ENCODE peak calls at places on chromosomes 12 and 14, in seven cellular contexts. One of them, this sample, is unnamed.

GRCh38 chr12:132163041-132163910 is 19.0 kb downstream of the NOC4L start:
- DNase-seq in thoracic aorta: no peak
- DNase-seq in neural progenitor cell: no peak
- DNase-seq in transverse colon: no peak
- DNase-seq in stomach: no peak
- DNase-seq in effector memory CD4-positive, alpha-beta T cell: no peak
- DNase-seq in heart right ventricle: no peak
- DNase-seq in this sample: peak; percentile 48

GRCh38 chr12:119446459-119446858 is 111.9 kb downstream of the CCDC60 start:
- DNase-seq in transverse colon: no peak
- DNase-seq in heart right ventricle: no peak
- DNase-seq in effector memory CD4-positive, alpha-beta T cell: no peak
- DNase-seq in thoracic aorta: no peak
- DNase-seq in neural progenitor cell: no peak
- DNase-seq in stomach: no peak
- DNase-seq in this sample: no peak

GRCh38 chr12:114478891-114479290 is 72.9 kb upstream of the TBX5 start:
- DNase-seq in heart right ventricle: no peak
- DNase-seq in transverse colon: no peak
- DNase-seq in thoracic aorta: no peak
- DNase-seq in effector memory CD4-positive, alpha-beta T cell: no peak
- DNase-seq in neural progenitor cell: peak; percentile 15
- DNase-seq in stomach: no peak
- DNase-seq in this sample: no peak

GRCh38 chr12:131775904-131776889 is 52.0 kb upstream of the MMP17 start:
- DNase-seq in thoracic aorta: no peak
- DNase-seq in stomach: no peak
- DNase-seq in neural progenitor cell: no peak
- DNase-seq in transverse colon: no peak
- DNase-seq in heart right ventricle: no peak
- DNase-seq in effector memory CD4-positive, alpha-beta T cell: no peak
- DNase-seq in this sample: no peak

GRCh38 chr12:49365542-49365941 is 1.7 kb upstream of the SPATS2 start:
- DNase-seq in thoracic aorta: no peak
- DNase-seq in heart right ventricle: no peak
- DNase-seq in effector memory CD4-positive, alpha-beta T cell: no peak
- DNase-seq in neural progenitor cell: no peak
- DNase-seq in stomach: no peak
- DNase-seq in transverse colon: no peak
- DNase-seq in this sample: no peak

GRCh38 chr14:103499709-103500108 is 22.9 kb downstream of the CKB start:
- DNase-seq in heart right ventricle: no peak
- DNase-seq in neural progenitor cell: no peak
- DNase-seq in thoracic aorta: no peak
- DNase-seq in transverse colon: no peak
- DNase-seq in effector memory CD4-positive, alpha-beta T cell: no peak
- DNase-seq in stomach: no peak
- DNase-seq in this sample: no peak

GRCh38 chr12:3128498-3129293 is 51.5 kb downstream of the TSPAN9 start:
- DNase-seq in thoracic aorta: no peak
- DNase-seq in neural progenitor cell: no peak
- DNase-seq in stomach: no peak
- DNase-seq in heart right ventricle: no peak
- DNase-seq in effector memory CD4-positive, alpha-beta T cell: no peak
- DNase-seq in transverse colon: no peak
- DNase-seq in this sample: no peak

GRCh38 chr12:613996-614726 is 49.1 kb downstream of the NINJ2 start:
- DNase-seq in neural progenitor cell: peak; percentile 61
- DNase-seq in transverse colon: peak; percentile 21
- DNase-seq in heart right ventricle: no peak
- DNase-seq in stomach: peak; percentile 35
- DNase-seq in effector memory CD4-positive, alpha-beta T cell: no peak
- DNase-seq in thoracic aorta: no peak
- DNase-seq in this sample: no peak

GRCh38 chr12:115660211-115660805 is 617.2 kb downstream of the MED13L start:
- DNase-seq in thoracic aorta: no peak
- DNase-seq in stomach: peak; percentile 31
- DNase-seq in effector memory CD4-positive, alpha-beta T cell: no peak
- DNase-seq in heart right ventricle: peak; percentile 73
- DNase-seq in neural progenitor cell: no peak
- DNase-seq in transverse colon: peak; percentile 71
- DNase-seq in this sample: no peak

GRCh38 chr12:55074771-55075170 is 51.4 kb upstream of the OR9K2 start:
- DNase-seq in neural progenitor cell: no peak
- DNase-seq in transverse colon: no peak
- DNase-seq in heart right ventricle: no peak
- DNase-seq in thoracic aorta: no peak
- DNase-seq in effector memory CD4-positive, alpha-beta T cell: no peak
- DNase-seq in stomach: no peak
- DNase-seq in this sample: no peak

GRCh38 chr12:5262450-5262849 is 169.5 kb upstream of the NTF3 start:
- DNase-seq in stomach: no peak
- DNase-seq in neural progenitor cell: no peak
- DNase-seq in heart right ventricle: no peak
- DNase-seq in effector memory CD4-positive, alpha-beta T cell: no peak
- DNase-seq in transverse colon: no peak
- DNase-seq in thoracic aorta: no peak
- DNase-seq in this sample: no peak

GRCh38 chr14:82647088-82647697 is 1113.5 kb upstream of the SEL1L start:
- DNase-seq in effector memory CD4-positive, alpha-beta T cell: no peak
- DNase-seq in transverse colon: no peak
- DNase-seq in neural progenitor cell: no peak
- DNase-seq in stomach: no peak
- DNase-seq in thoracic aorta: no peak
- DNase-seq in heart right ventricle: no peak
- DNase-seq in this sample: no peak

GRCh38 chr14:100486025-100486828 is 101.0 kb downstream of the BEGAIN start:
- DNase-seq in heart right ventricle: peak; percentile 52
- DNase-seq in transverse colon: peak; percentile 34
- DNase-seq in thoracic aorta: peak; percentile 21
- DNase-seq in neural progenitor cell: peak; percentile 93
- DNase-seq in stomach: peak; percentile 45
- DNase-seq in effector memory CD4-positive, alpha-beta T cell: no peak
- DNase-seq in this sample: peak; percentile 55

GRCh38 chr14:103738706-103739451 is 23.3 kb downstream of the ZFYVE21 start:
- DNase-seq in heart right ventricle: no peak
- DNase-seq in effector memory CD4-positive, alpha-beta T cell: no peak
- DNase-seq in neural progenitor cell: no peak
- DNase-seq in transverse colon: no peak
- DNase-seq in stomach: no peak
- DNase-seq in thoracic aorta: no peak
- DNase-seq in this sample: no peak

GRCh38 chr12:51395283-51396230 is 4.4 kb upstream of the GALNT6 start:
- DNase-seq in neural progenitor cell: no peak
- DNase-seq in stomach: no peak
- DNase-seq in heart right ventricle: no peak
- DNase-seq in transverse colon: no peak
- DNase-seq in thoracic aorta: no peak
- DNase-seq in effector memory CD4-positive, alpha-beta T cell: no peak
- DNase-seq in this sample: no peak

GRCh38 chr12:69415471-69416275 is 54.5 kb upstream of the FRS2 start:
- DNase-seq in thoracic aorta: no peak
- DNase-seq in neural progenitor cell: peak; percentile 69
- DNase-seq in stomach: peak; percentile 50
- DNase-seq in effector memory CD4-positive, alpha-beta T cell: no peak
- DNase-seq in heart right ventricle: peak; percentile 37
- DNase-seq in transverse colon: peak; percentile 42
- DNase-seq in this sample: no peak
- H3K27ac ChIP-seq in thoracic aorta: peak overlapping the region; percentile 56
- H3K27ac ChIP-seq in neural progenitor cell: peak overlapping the region; percentile 5
- H3K27ac ChIP-seq in stomach: peak overlapping the region; percentile 21
- H3K27ac ChIP-seq in effector memory CD4-positive, alpha-beta T cell: no peak overlapping the region
- H3K27ac ChIP-seq in heart right ventricle: no peak overlapping the region
- H3K27ac ChIP-seq in transverse colon: no peak overlapping the region
- H3K27ac ChIP-seq in this sample: peak overlapping the region; percentile 73

GRCh38 chr12:34406996-34407300 is 384.7 kb downstream of the ALG10 start:
- DNase-seq in stomach: no peak
- DNase-seq in neural progenitor cell: no peak
- DNase-seq in heart right ventricle: no peak
- DNase-seq in thoracic aorta: no peak
- DNase-seq in transverse colon: peak; percentile 4
- DNase-seq in effector memory CD4-positive, alpha-beta T cell: no peak
- DNase-seq in this sample: peak; percentile 7

GRCh38 chr12:34404377-34405285 is 382.3 kb downstream of the ALG10 start:
- DNase-seq in transverse colon: peak; percentile 1
- DNase-seq in stomach: peak; percentile 15
- DNase-seq in neural progenitor cell: no peak
- DNase-seq in thoracic aorta: no peak
- DNase-seq in heart right ventricle: no peak
- DNase-seq in effector memory CD4-positive, alpha-beta T cell: no peak
- DNase-seq in this sample: peak; percentile 10

GRCh38 chr12:34407813-34408212 is 385.5 kb downstream of the ALG10 start:
- DNase-seq in neural progenitor cell: no peak
- DNase-seq in stomach: no peak
- DNase-seq in heart right ventricle: no peak
- DNase-seq in effector memory CD4-positive, alpha-beta T cell: no peak
- DNase-seq in thoracic aorta: no peak
- DNase-seq in transverse colon: no peak
- DNase-seq in this sample: no peak

GRCh38 chr12:34405286-34406227 is 383.3 kb downstream of the ALG10 start:
- DNase-seq in transverse colon: peak; percentile 3
- DNase-seq in effector memory CD4-positive, alpha-beta T cell: no peak
- DNase-seq in thoracic aorta: no peak
- DNase-seq in stomach: no peak
- DNase-seq in neural progenitor cell: no peak
- DNase-seq in heart right ventricle: no peak
- DNase-seq in this sample: peak; percentile 28

GRCh38 chr12:34406228-34406995 is 384.1 kb downstream of the ALG10 start:
- DNase-seq in transverse colon: peak; percentile 1
- DNase-seq in effector memory CD4-positive, alpha-beta T cell: no peak
- DNase-seq in heart right ventricle: no peak
- DNase-seq in thoracic aorta: peak; percentile 1
- DNase-seq in stomach: peak; percentile 16
- DNase-seq in neural progenitor cell: no peak
- DNase-seq in this sample: peak; percentile 21
- H3K9me3 ChIP-seq in transverse colon: peaks cover 51% of the 10 kb centered on the region
- H3K9me3 ChIP-seq in effector memory CD4-positive, alpha-beta T cell: peaks cover 28% of the 10 kb centered on the region
- H3K9me3 ChIP-seq in heart right ventricle: peaks cover 52% of the 10 kb centered on the region
- H3K9me3 ChIP-seq in thoracic aorta: peaks cover 45% of the 10 kb centered on the region
- H3K9me3 ChIP-seq in stomach: peaks cover 90% of the 10 kb centered on the region
- H3K9me3 ChIP-seq in neural progenitor cell: peaks cover 31% of the 10 kb centered on the region
- H3K9me3 ChIP-seq in this sample: no peaks in the 10 kb centered on the region

GRCh38 chr14:61472801-61473376 is 151.5 kb downstream of the PRKCH start:
- DNase-seq in stomach: no peak
- DNase-seq in neural progenitor cell: no peak
- DNase-seq in heart right ventricle: no peak
- DNase-seq in transverse colon: peak; percentile 47
- DNase-seq in effector memory CD4-positive, alpha-beta T cell: peak; percentile 65
- DNase-seq in thoracic aorta: no peak
- DNase-seq in this sample: no peak

GRCh38 chr14:61472025-61472672 is 150.8 kb downstream of the PRKCH start:
- DNase-seq in thoracic aorta: no peak
- DNase-seq in heart right ventricle: peak; percentile 54
- DNase-seq in stomach: no peak
- DNase-seq in neural progenitor cell: no peak
- DNase-seq in transverse colon: no peak
- DNase-seq in effector memory CD4-positive, alpha-beta T cell: peak; percentile 27
- DNase-seq in this sample: peak; percentile 45

GRCh38 chr14:61470261-61470953 is 149.0 kb downstream of the PRKCH start:
- DNase-seq in effector memory CD4-positive, alpha-beta T cell: no peak
- DNase-seq in thoracic aorta: no peak
- DNase-seq in neural progenitor cell: peak; percentile 63
- DNase-seq in heart right ventricle: peak; percentile 77
- DNase-seq in transverse colon: no peak
- DNase-seq in stomach: no peak
- DNase-seq in this sample: no peak

GRCh38 chr14:61470954-61471279 is 149.5 kb downstream of the PRKCH start:
- DNase-seq in neural progenitor cell: no peak
- DNase-seq in stomach: no peak
- DNase-seq in transverse colon: no peak
- DNase-seq in heart right ventricle: no peak
- DNase-seq in thoracic aorta: no peak
- DNase-seq in effector memory CD4-positive, alpha-beta T cell: no peak
- DNase-seq in this sample: no peak

DNA sequence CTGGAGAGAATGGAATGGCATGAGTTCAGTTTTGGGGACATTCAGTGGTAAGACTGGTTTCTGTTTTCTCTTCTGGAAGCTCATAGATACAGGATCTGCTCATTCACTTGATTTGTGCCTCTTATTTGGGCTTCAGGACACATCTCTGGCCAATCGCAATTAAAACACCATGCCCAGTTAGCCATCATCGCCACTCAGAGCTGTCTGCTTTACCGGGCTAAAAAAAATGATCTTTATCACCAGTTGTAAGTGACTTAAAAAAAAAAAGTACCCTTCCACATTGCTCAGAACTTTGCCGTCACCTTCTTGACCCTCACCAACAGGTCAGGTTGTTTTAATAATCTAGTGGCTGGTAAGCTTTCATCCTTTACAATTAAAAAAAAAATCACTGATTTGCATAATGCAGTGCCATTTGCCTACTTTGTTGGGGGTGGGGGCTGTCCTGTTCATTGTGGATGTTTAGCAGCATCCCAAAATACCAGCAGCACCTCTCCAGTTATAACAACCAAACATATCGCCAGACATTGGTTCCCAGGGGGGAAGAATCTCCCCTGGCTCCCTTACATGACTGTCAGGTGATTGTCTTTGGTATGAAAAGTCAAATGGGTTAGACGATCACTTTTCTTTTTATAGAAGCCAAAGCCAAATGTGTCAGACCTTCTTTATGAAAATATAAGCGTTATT is 150.1 kb downstream of the PRKCH start:
- DNase-seq in stomach: no peak
- DNase-seq in heart right ventricle: peak; percentile 31
- DNase-seq in transverse colon: no peak
- DNase-seq in neural progenitor cell: no peak
- DNase-seq in effector memory CD4-positive, alpha-beta T cell: no peak
- DNase-seq in thoracic aorta: no peak
- DNase-seq in this sample: no peak
- H3K27ac ChIP-seq in stomach: peak overlapping the region; percentile 70
- H3K27ac ChIP-seq in heart right ventricle: peak overlapping the region; percentile 87
- H3K27ac ChIP-seq in transverse colon: peak overlapping the region; percentile 63
- H3K27ac ChIP-seq in neural progenitor cell: no peak overlapping the region
- H3K27ac ChIP-seq in effector memory CD4-positive, alpha-beta T cell: peak overlapping the region; percentile 78
- H3K27ac ChIP-seq in thoracic aorta: peak overlapping the region; percentile 66
- H3K27ac ChIP-seq in this sample: peak overlapping the region; percentile 65

GRCh38 chr12:7171854-7172253 is 17.6 kb upstream of the PEX5 start:
- DNase-seq in effector memory CD4-positive, alpha-beta T cell: no peak
- DNase-seq in heart right ventricle: no peak
- DNase-seq in neural progenitor cell: peak; percentile 9
- DNase-seq in stomach: no peak
- DNase-seq in thoracic aorta: no peak
- DNase-seq in transverse colon: no peak
- DNase-seq in this sample: no peak

GRCh38 chr12:7175493-7175892 is 14.0 kb upstream of the PEX5 start:
- DNase-seq in neural progenitor cell: no peak
- DNase-seq in transverse colon: no peak
- DNase-seq in heart right ventricle: no peak
- DNase-seq in thoracic aorta: no peak
- DNase-seq in effector memory CD4-positive, alpha-beta T cell: no peak
- DNase-seq in stomach: no peak
- DNase-seq in this sample: no peak

DNA sequence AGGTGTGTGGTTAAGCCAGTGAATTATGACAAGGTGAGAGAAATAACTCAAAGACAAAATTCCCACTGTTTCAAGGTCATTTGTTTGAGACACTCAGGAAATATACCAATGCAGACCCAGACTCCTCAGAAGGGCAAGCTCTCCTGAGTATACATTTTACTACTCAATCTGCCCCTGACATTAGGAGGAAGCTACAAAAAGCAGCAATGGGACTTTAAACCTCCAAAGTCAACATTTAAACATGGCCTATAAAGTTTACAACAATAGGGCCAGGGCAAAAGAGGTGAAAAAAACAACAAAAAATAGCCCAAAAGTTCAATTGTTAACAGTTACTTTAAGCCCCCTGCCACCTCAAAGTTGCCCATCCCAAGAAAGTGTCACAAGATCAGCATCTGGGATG is 19.5 kb upstream of the PEX5 start:
- DNase-seq in heart right ventricle: no peak
- DNase-seq in neural progenitor cell: no peak
- DNase-seq in transverse colon: no peak
- DNase-seq in thoracic aorta: no peak
- DNase-seq in stomach: no peak
- DNase-seq in effector memory CD4-positive, alpha-beta T cell: no peak
- DNase-seq in this sample: no peak
- H3K9me3 ChIP-seq in heart right ventricle: no peaks in the 10 kb centered on the region
- H3K9me3 ChIP-seq in neural progenitor cell: peaks cover 38% of the 10 kb centered on the region
- H3K9me3 ChIP-seq in transverse colon: peaks cover 14% of the 10 kb centered on the region
- H3K9me3 ChIP-seq in thoracic aorta: no peaks in the 10 kb centered on the region
- H3K9me3 ChIP-seq in stomach: peaks cover 11% of the 10 kb centered on the region
- H3K9me3 ChIP-seq in effector memory CD4-positive, alpha-beta T cell: no peaks in the 10 kb centered on the region
- H3K9me3 ChIP-seq in this sample: no peaks in the 10 kb centered on the region